ENCODE peak calls at places on chromosomes 11 and 22, in five cellular contexts. T, R, O, L and X are unnamed samples.

GRCh38 chr11:2899080-2899783 is 13.7 kb upstream of the CDKN1C start:
- DNase-seq in T (no peak), O (no peak), L (no peak), R (no peak), X (no peak)

GRCh38 chr11:22681281-22681812 is 14.9 kb downstream of the GAS2 start:
- DNase-seq in L (no peak), T (no peak), R (no peak), O (no peak), X (no peak)

GRCh38 chr22:20446383-20446970 is 8.9 kb upstream of the SCARF2 start:
- DNase-seq in O (no peak), T (no peak), R (no peak), L (no peak), X (no peak)

GRCh38 chr11:74676596-74676995 is 54.6 kb downstream of the CHRDL2 start:
- DNase-seq in R (no peak), O (no peak), L (no peak), T (no peak), X (no peak)

GRCh38 chr11:67432655-67433349 is 4.5 kb downstream of the RPS6KB2 start:
- DNase-seq in L (no peak), R (no peak), T (no peak), O (no peak), X (no peak)

GRCh38 chr11:78798567-78799170 is 224.0 kb upstream of the NARS2 start:
- DNase-seq in R (peak; percentile 74), T (peak; percentile 84), O (peak; percentile 61), L (peak; percentile 70), X (peak; percentile 81)

GRCh38 chr11:57249384-57250319 is 12.6 kb upstream of the APLNR start:
- DNase-seq in T (peak; percentile 72), O (peak; percentile 52), R (peak; percentile 74), L (peak; percentile 77), X (peak; percentile 62)

GRCh38 chr11:106461148-106461547 is 383.7 kb downstream of the AASDHPPT start:
- DNase-seq in R (no peak), L (no peak), O (no peak), T (no peak), X (no peak)

GRCh38 chr11:47125083-47125482 is 51.6 kb downstream of the ARFGAP2 start:
- DNase-seq in O (no peak), L (no peak), R (no peak), T (no peak), X (no peak)

GRCh38 chr11:126404367-126404766 is 48.9 kb downstream of the ST3GAL4 start:
- DNase-seq in L (no peak), T (no peak), O (no peak), R (no peak), X (no peak)

GRCh38 chr11:83612891-83613766 is 327.0 kb upstream of the CCDC90B start:
- DNase-seq in L (no peak), R (no peak), T (no peak), O (no peak), X (no peak)

GRCh38 chr11:82790723-82791487 is 57.2 kb upstream of the FAM181B start:
- DNase-seq in T (peak; percentile 1), L (peak; percentile 2), R (peak; percentile 44), O (no peak), X (no peak)

GRCh38 chr22:38873469-38874411 is 1.7 kb upstream of the CBX6 start:
- DNase-seq in L (no peak), O (peak; percentile 12), R (no peak), T (no peak), X (no peak)

GRCh38 chr22:50733521-50734342 is 4.3 kb upstream of the ACR start:
- DNase-seq in L (peak; percentile 14), T (peak; percentile 57), O (no peak), R (peak; percentile 31), X (peak; percentile 51)

DNA sequence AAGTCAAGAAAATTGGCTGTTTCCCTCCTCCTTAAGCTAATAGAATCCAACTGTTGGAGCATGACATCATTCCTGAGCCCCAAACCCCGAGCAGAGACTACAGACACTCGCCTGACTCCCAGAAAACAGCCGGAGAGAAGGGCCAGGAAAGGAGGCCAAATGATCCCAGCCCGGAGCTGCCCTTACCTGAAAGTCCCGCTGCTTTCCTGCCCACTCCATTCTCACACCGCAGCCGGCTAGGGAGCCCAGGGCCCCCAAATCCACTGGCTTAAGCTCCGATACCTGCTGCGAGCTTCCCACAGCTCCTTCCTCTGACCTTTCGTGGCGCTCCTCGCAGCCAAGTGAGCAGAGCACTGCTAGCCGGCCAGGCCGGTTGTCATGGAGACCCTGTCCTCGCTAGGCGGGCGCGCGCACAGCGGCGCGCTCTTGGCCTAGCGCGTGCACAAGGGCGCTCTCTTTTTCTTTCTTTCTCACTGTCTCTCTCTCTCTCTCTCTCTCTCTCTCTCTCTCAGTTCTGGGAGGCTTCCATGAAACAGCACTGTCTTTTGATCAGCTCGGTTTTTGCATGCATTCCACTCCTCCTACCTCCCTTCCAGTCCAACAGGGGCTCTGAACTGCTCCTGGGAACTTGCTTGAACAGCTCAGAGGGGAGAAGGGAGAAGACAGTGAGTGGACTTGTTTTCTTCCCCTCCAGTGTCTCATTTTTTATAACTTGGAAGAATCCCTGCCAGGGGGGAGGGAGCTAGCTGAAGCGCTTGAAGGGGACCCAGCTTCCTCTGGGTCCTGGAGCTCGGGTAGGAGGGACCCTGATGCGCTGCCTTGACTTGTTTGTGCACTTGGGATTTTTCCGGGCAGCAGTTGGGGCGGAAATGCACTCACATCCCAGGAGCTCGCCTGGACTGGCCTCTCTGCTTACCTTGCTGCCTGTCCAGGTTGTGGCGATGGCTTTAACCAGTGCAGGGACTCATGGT is 100.4 kb upstream of the AKIP1 start:
- DNase-seq in R (peak; percentile 85), T (peak; percentile 82), O (peak; percentile 54), L (peak; percentile 74), X (peak; percentile 79)
- TF ChIP-seq CTCF in R (peak; percentile 5), T (no peak), O (no peak), L (no peak), X (no peak)

DNA sequence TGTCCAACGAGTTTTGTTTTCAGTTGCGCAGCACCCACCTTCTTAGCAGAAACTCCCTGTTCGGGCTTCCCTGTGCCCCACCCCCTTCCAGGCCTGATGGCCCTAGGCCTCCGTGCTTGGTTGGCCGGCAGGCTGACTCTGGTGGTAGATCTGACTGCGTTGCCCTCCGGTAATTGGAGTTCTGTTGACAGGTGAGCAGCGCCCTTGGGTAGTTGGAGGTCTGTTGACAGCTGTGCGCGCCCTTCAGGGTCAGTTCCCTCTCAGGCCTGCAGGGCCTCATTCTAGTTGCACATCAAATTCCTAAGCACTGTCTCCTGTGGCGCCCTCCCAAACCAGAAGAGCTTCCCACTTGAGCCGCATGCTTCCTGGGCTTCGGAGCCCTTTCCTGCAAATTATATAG is 776 bp downstream of the DGCR6 start:
- DNase-seq in O (peak; percentile 13), R (no peak), T (no peak), L (no peak), X (no peak)
- H3K4me3 ChIP-seq in O (no peak overlapping the region), R (no peak overlapping the region), T (no peak overlapping the region), L (no peak overlapping the region), X (no peak overlapping the region)

DNA sequence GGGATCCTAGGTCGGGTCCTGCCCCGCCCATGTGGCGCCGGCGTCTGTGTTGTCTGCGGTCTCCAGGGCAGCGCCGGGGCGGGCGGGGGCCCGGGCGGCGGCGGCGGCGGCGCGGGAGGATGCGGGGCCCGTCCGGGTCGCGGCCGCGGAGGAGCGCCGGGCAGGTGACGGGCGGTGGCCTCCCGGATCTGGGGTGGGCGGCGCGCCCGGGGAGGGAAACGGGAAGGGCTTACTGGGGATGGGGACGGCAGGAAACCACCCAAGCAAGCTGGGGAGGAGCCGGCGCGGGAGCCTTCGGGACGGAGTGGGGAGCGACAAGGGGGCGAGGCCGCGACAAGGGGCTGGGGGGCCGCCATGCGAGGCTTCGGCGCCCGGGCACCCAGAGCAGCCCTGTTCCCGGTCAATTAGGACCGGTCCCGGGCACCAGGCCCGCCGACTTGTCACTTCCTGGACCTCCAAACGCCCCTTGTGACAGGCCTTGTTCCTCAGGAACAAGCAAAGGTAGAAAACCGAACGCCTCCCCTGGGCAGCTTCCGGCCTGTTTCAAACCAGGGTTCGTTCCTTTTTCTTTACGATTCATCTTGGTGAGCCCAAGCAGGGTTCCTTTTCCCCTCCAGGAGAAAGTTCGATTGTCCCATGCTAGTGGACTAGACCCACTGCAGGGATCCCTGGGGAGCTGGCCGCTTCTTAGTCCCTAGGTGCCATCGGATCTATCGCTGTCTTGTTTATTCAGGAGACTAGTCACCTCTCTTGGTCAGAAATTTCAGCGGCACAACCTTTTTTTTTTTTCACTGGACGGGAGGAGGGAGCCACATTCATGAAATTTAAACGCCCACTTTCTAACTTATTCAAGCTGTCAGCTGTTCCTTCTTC is 486 bp downstream of the JHY start:
- DNase-seq in O (peak; percentile 23), T (no peak), R (no peak), L (peak; percentile 64), X (peak; percentile 58)
- TF ChIP-seq CTCF in O (no peak), T (no peak), R (no peak), L (no peak), X (no peak)

DNA sequence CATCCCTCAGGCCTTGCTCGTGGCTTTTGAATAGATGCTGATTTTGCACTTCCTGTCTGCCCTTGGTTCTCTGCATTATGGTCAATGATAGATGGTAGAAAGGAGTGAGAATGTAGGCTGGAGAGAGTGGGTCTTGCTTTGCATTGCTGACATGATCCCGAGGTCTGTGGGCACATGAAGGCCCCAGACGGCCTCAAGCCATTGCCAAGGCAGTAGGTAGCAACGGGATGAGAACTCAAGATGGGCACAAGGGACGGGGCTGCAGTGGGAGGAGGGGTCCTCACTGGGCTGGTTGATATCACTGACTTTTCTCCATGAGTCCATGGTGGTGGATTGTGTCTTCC is 54.0 kb downstream of the GAB4 start:
- DNase-seq in R (no peak), O (no peak), L (no peak), T (no peak), X (no peak)
- H3K4me3 ChIP-seq in R (no peak overlapping the region), O (no peak overlapping the region), L (no peak overlapping the region), T (no peak overlapping the region), X (no peak overlapping the region)